ENCODE peak calls at places on chromosomes 1 and 21, in five cellular contexts. L, H, G, C and I are unnamed samples.

GRCh38 chr1:8097077-8097799 is 71.1 kb upstream of the ERRFI1 start:
- DNase-seq in L (no peak), H (no peak), G (peak; percentile 32), C (no peak), I (no peak)

GRCh38 chr1:168893359-168893791 is 164.4 kb upstream of the DPT start:
- DNase-seq in H (no peak), L (peak; percentile 43), C (no peak), G (no peak), I (no peak)

GRCh38 chr1:113515498-113515897 is 125.2 kb downstream of the MAGI3 start:
- DNase-seq in C (no peak), G (no peak), L (no peak), H (no peak), I (no peak)

GRCh38 chr21:32212116-32212515 is 66.7 kb downstream of the MIS18A start:
- DNase-seq in H (no peak), L (no peak), G (no peak), C (no peak), I (no peak)

GRCh38 chr1:8362701-8363101 is 44.8 kb downstream of the SLC45A1 start:
- DNase-seq in L (no peak), G (no peak), H (no peak), C (no peak), I (no peak)

GRCh38 chr1:70353641-70354331 is 736 bp downstream of the ANKRD13C start:
- DNase-seq in G (no peak), C (peak; percentile 5), H (no peak), L (peak; percentile 58), I (peak; percentile 41)

GRCh38 chr1:75074719-75075395 is 59.3 kb upstream of the LHX8 start:
- DNase-seq in L (no peak), H (no peak), G (no peak), C (no peak), I (peak; percentile 75)

GRCh38 chr1:21669033-21669286 is 197 bp downstream of the RAP1GAP start:
- DNase-seq in C (no peak), G (no peak), L (no peak), H (no peak), I (no peak)

GRCh38 chr1:6850537-6850936 is 65.3 kb downstream of the CAMTA1 start:
- DNase-seq in L (no peak), C (no peak), G (no peak), H (no peak), I (no peak)

GRCh38 chr1:154264454-154264853 is 8.0 kb upstream of the HAX1 start:
- DNase-seq in H (no peak), L (no peak), G (no peak), C (no peak), I (no peak)

GRCh38 chr1:55500601-55501000 is 285.4 kb upstream of the USP24 start:
- DNase-seq in L (no peak), C (no peak), H (no peak), G (no peak), I (no peak)

GRCh38 chr1:213389061-213389581 is 338.1 kb downstream of the RPS6KC1 start:
- DNase-seq in C (no peak), L (no peak), G (no peak), H (no peak), I (no peak)

GRCh38 chr1:30033276-30034104 is 689.9 kb downstream of the MATN1 start:
- DNase-seq in G (no peak), C (no peak), L (no peak), H (peak; percentile 48), I (no peak)

GRCh38 chr1:89598450-89599331 is 34.2 kb upstream of the LRRC8C start:
- DNase-seq in C (no peak), G (no peak), L (no peak), H (no peak), I (peak; percentile 74)

GRCh38 chr1:24656046-24656445 is 12.9 kb downstream of the SRRM1 start:
- DNase-seq in C (no peak), H (no peak), L (no peak), G (no peak), I (no peak)
- H3K27ac ChIP-seq in C (no peak overlapping the region), H (no peak overlapping the region), L (no peak overlapping the region), G (no peak overlapping the region), I (no peak overlapping the region)

GRCh38 chr1:218866507-218866906 is 307.2 kb upstream of the LYPLAL1 start:
- DNase-seq in G (no peak), L (no peak), C (no peak), H (no peak), I (no peak)
- H3K27ac ChIP-seq in G (no peak overlapping the region), L (no peak overlapping the region), C (no peak overlapping the region), H (no peak overlapping the region), I (no peak overlapping the region)

DNA sequence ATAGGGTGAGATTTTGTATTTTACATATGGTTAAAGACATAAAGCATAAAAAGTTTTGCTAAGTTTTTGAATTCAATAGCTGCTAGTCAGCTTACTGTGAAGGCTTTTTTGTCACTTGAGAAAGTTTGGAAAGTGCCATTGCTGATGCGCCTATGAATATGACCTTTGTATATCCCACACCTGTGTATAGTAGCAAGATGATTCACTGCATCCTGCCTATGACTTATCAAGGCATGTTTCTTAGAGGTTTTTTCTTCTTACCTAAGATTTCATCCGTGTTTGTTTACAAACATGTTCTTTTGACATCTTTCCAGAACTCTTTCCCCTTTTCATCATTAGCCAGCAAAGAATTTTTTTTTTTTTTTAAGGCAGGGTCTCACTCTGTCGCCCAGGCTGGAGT is 51.5 kb downstream of the PRKAA2 start:
- DNase-seq in C (no peak), H (no peak), L (no peak), G (no peak), I (no peak)
- H3K27ac ChIP-seq in C (no peak overlapping the region), H (no peak overlapping the region), L (no peak overlapping the region), G (no peak overlapping the region), I (no peak overlapping the region)

DNA sequence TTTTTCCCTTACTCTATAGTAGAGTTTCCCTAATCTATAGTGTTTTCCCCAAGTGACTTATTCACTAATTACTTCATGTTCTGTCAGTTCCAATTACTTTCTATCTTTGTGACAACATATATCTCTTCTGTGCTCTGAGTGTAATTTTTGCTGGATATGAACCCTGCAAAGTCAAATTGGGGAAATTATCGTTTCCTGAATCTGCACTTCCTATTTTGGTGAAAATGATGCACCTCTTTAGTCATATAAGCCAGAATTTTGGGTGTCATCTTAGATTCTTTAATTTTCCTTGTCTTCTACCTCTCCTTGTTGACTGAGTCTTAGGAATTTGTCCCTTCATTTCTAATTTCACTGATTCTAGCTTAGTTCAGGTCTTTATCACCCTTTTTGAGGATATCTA is 33.4 kb upstream of the PRKACB start:
- DNase-seq in L (no peak), C (no peak), H (no peak), G (no peak), I (no peak)
- H3K27ac ChIP-seq in L (no peak overlapping the region), C (no peak overlapping the region), H (no peak overlapping the region), G (no peak overlapping the region), I (no peak overlapping the region)

DNA sequence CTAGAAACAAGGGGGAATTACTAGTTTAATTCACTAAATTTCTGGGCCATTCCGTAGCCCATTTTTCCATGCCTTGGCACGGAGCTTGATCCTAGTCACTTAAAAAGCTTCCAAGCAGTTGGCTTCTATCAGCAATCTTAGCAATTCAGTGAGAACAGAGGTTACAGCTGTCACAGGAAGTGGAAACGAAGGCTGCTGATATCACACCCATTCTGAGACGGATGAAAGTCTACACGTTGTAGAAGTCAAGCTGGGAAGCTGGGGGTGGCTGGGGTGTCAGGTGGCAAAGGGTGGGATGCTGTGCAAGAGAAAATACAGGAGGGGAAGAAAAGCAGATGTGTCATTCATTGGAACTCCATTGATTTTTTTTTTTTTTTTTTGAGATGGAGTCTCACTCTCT is 11.8 kb upstream of the STMN1 start:
- DNase-seq in C (peak; percentile 13), H (no peak), L (no peak), G (no peak), I (no peak)
- H3K27ac ChIP-seq in C (no peak overlapping the region), H (no peak overlapping the region), L (no peak overlapping the region), G (no peak overlapping the region), I (no peak overlapping the region)

GRCh38 chr21:38822754-38823374 is 17.1 kb downstream of the ETS2 start:
- DNase-seq in L (no peak), C (no peak), H (no peak), G (no peak), I (no peak)

GRCh38 chr21:38825901-38826300 is 20.2 kb downstream of the ETS2 start:
- DNase-seq in L (no peak), G (no peak), H (no peak), C (no peak), I (no peak)

GRCh38 chr21:38824124-38824822 is 18.5 kb downstream of the ETS2 start:
- DNase-seq in C (no peak), L (no peak), G (no peak), H (no peak), I (no peak)

GRCh38 chr21:38823737-38824123 is 18.0 kb downstream of the ETS2 start:
- DNase-seq in L (no peak), C (no peak), G (no peak), H (no peak), I (no peak)

GRCh38 chr21:38825269-38825668 is 19.5 kb downstream of the ETS2 start:
- DNase-seq in G (no peak), C (no peak), H (no peak), L (no peak), I (no peak)
- H3K27ac ChIP-seq in G (no peak overlapping the region), C (no peak overlapping the region), H (peak overlapping the region; percentile 71), L (no peak overlapping the region), I (no peak overlapping the region)

GRCh38 chr1:218943371-218943770 is 230.3 kb upstream of the LYPLAL1 start:
- DNase-seq in G (no peak), C (no peak), L (no peak), H (no peak), I (no peak)
- H3K27ac ChIP-seq in G (no peak overlapping the region), C (no peak overlapping the region), L (no peak overlapping the region), H (no peak overlapping the region), I (no peak overlapping the region)

DNA sequence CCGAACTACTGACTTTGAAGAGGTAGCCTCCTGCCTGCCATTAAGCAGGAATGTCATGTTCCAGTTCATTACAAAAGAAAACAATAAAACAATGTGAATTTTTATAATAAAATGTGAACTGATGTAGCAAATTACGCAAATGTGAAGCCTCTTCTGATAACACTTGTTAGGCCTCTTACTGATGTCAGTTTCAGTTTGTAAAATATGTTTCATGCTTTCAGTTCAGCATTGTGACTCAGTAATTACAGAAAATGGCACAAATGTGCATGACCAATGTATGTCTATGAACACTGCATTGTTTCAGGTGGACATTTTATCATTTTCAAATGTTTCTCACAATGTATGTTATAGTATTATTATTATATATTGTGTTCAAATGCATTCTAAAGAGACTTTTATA is 159.8 kb upstream of the SGIP1 start:
- DNase-seq in G (no peak), C (no peak), H (no peak), L (no peak), I (no peak)
- H3K27ac ChIP-seq in G (no peak overlapping the region), C (peak overlapping the region; percentile 17), H (peak overlapping the region; percentile 24), L (peak overlapping the region; percentile 48), I (peak overlapping the region; percentile 65)

DNA sequence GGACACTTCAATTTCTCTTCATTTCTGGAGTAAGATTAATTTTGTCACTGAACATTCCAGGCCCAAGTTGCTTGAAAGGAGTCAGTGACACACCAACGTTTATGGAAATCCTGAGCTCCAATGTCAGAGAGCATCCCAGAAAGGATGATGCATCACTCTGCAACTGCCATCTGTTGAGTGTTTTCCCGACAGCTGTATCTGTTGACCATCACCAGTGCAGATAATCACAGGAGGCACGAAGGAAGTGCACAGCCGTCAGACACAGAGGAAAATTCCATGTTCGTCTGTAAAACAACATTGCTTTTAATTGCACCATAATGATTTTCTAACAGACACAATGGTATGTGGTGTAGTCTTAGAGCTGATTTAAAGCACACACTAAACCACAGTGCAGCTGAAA is 376.7 kb upstream of the ADGRL2 start:
- DNase-seq in G (no peak), L (no peak), H (no peak), C (no peak), I (no peak)
- H3K27ac ChIP-seq in G (no peak overlapping the region), L (no peak overlapping the region), H (no peak overlapping the region), C (no peak overlapping the region), I (no peak overlapping the region)

GRCh38 chr1:201483373-201483949 is 14.5 kb upstream of the PHLDA3 start:
- DNase-seq in C (no peak), H (no peak), L (no peak), G (no peak), I (no peak)
- H3K27ac ChIP-seq in C (no peak overlapping the region), H (no peak overlapping the region), L (no peak overlapping the region), G (no peak overlapping the region), I (no peak overlapping the region)